ENCODE peak calls at places on chromosomes 2 and 18, in seven cellular contexts. Z is GM12892, V is K562, D is HepG2, U is GM23338, L is prostate gland, P is spleen. T is an unnamed sample.

GRCh38 chr2:78020500-78020899 is 498.3 kb upstream of the LRRTM4 start:
- DNase-seq in L (no peak), U (no peak), Z (no peak), P (no peak), D (no peak), V (no peak), T (no peak)

GRCh38 chr2:193895226-193895625 is 1700.5 kb upstream of the TMEFF2 start:
- DNase-seq in Z (no peak), L (no peak), V (no peak), P (no peak), D (no peak), U (no peak), T (no peak)

GRCh38 chr2:189631849-189632248 is 29.4 kb upstream of the ASNSD1 start:
- DNase-seq in Z (no peak), L (no peak), D (no peak), P (no peak), V (no peak), U (no peak), T (no peak)

GRCh38 chr2:181174880-181175590 is 194.6 kb downstream of the UBE2E3 start:
- DNase-seq in V (no peak), Z (no peak), U (no peak), L (no peak), P (no peak), D (no peak), T (no peak)

GRCh38 chr2:159684796-159685195 is 27.5 kb upstream of the MARCHF7 start:
- DNase-seq in V (no peak), L (no peak), D (no peak), Z (no peak), P (no peak), U (no peak), T (no peak)

GRCh38 chr2:155033652-155034051 is 335.2 kb downstream of the KCNJ3 start:
- DNase-seq in P (no peak), V (no peak), L (no peak), D (no peak), U (no peak), Z (no peak), T (no peak)

GRCh38 chr18:25453556-25454269 is 101.7 kb upstream of the ZNF521 start:
- DNase-seq in Z (no peak), L (no peak), P (no peak), D (no peak), U (no peak), V (no peak), T (no peak)

GRCh38 chr2:144378551-144378950 is 141.4 kb downstream of the ZEB2 start:
- DNase-seq in V (no peak), U (no peak), D (no peak), L (no peak), P (no peak), Z (no peak), T (no peak)

GRCh38 chr2:16663121-16663905 is 2.3 kb downstream of the CYRIA start:
- DNase-seq in Z (no peak), V (no peak), L (no peak), D (no peak), P (no peak), U (no peak), T (no peak)

GRCh38 chr2:112814278-112814677 is 22.3 kb downstream of the IL1B start:
- DNase-seq in U (peak), L (peak), V (no peak), D (peak), Z (no peak), P (no peak), T (no peak)

GRCh38 chr18:3151379-3152264 is 68.1 kb downstream of the MYOM1 start:
- DNase-seq in Z (peak), L (no peak), V (peak), D (peak), P (no peak), U (peak), T (no peak)

GRCh38 chr18:75208836-75209128 is 157 bp downstream of the PTGR3 start:
- DNase-seq in D (no peak), V (no peak), U (no peak), Z (no peak), P (peak), L (no peak), T (peak)

DNA sequence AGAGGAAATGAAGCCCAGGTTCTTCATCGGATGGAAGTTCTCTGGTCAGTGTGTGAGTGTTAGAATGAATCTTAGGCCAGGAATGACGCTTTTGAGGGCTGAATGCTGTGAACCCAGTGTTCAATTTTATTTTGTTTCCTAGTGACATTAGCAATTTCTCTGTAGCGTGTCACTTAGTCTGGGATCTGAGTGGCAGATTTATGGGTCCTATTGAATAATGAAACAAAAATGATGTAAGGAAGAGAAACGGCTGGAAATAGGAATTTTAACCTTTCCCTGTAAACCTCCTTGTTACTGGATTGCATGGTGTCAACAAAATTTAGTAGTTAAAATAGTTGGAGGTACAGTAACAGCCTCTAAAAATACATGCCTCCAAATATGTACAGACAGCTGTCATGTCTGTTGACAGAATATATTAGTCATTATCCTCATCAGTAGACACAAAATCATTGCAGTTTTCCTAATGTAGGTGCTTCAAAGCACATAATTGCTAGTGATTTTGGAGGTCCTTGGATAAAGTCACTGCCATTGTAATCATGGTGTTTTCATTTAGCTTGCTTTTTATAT is 223.8 kb upstream of the SPRED2 start:
- DNase-seq in Z (no peak), D (no peak), U (no peak), P (no peak), L (no peak), V (no peak), T (no peak)
- TF ChIP-seq POLR2AphosphoS5 in Z (no peak), D (no peak), U (no peak), P (no peak), L (no peak), V (no peak), T (no peak)

GRCh38 chr18:58316943-58317342 is 272.9 kb downstream of the NEDD4L start:
- DNase-seq in D (no peak), L (no peak), P (no peak), Z (no peak), U (no peak), V (no peak), T (no peak)
- TF ChIP-seq POLR2AphosphoS5 in D (no peak), L (peak), P (no peak), Z (no peak), U (no peak), V (no peak), T (no peak)

DNA sequence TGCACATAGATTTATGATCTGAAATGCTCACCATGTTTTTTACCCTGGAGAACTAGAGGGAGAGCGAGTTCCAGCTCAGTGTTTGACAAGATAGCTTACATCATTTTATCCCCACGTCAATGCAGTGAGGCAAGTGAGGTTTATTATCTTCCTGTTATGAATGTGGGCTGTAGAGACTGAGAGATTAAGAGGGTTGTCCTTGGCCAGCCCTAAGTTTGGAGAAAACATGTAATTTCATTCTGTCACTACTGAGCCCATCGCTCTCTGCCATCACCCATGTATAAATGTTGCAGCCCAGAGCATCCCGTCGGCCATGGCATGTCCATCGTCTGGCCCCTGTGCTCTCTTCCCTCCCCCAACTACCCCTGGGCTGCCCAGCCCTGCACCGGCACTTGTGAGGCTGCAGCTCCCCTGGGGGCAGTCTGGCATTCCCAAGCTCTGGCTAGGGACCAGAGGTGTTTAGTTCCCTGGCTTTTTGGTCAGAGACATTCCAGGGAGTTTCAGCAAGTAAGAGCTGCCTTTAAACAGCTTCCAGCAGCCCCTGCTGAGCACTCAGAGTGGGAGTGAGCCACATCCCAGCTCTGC is 136.7 kb downstream of the ANTXR1 start:
- DNase-seq in L (no peak), Z (no peak), V (no peak), P (no peak), D (no peak), U (peak), T (peak)
- TF ChIP-seq POLR2AphosphoS5 in L (no peak), Z (no peak), V (no peak), P (no peak), D (no peak), U (no peak), T (no peak)

GRCh38 chr2:20625920-20626697 is 24.8 kb downstream of the HS1BP3 start:
- DNase-seq in P (peak), D (no peak), V (no peak), U (no peak), L (no peak), Z (no peak), T (no peak)
- TF ChIP-seq POLR2AphosphoS5 in P (no peak), D (no peak), V (no peak), U (no peak), L (no peak), Z (no peak), T (no peak)

DNA sequence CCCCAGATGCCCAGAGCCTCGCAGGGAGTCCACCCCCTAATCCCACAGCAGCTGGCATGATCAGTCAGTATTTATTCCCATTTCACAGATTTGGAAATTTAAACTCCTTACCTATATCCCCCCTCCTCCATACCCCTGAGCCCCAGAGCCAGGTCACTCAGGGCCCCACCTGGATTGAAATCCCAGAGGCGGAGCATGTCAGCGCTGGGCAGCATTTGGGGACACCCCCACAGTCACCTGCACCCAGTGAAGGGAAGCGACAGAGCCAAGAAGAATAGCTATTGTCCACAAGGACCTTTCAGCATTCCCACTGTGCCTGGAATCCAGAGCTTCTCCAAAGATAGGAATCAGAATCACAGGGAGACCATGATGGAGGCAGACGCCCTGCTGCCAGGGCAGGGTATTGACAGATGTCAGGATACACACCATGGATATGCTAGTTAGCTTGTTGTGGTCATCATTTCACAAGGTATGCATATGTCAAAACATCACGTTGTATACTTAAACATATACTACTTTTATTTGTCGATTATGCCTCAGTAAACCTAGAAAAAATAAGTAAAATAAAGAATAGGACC is 968 bp upstream of the ASTL start:
- DNase-seq in Z (no peak), L (no peak), P (peak), D (no peak), U (peak), V (no peak), T (no peak)
- TF ChIP-seq POLR2AphosphoS5 in Z (peak), L (no peak), P (peak), D (no peak), U (no peak), V (no peak), T (no peak)

DNA sequence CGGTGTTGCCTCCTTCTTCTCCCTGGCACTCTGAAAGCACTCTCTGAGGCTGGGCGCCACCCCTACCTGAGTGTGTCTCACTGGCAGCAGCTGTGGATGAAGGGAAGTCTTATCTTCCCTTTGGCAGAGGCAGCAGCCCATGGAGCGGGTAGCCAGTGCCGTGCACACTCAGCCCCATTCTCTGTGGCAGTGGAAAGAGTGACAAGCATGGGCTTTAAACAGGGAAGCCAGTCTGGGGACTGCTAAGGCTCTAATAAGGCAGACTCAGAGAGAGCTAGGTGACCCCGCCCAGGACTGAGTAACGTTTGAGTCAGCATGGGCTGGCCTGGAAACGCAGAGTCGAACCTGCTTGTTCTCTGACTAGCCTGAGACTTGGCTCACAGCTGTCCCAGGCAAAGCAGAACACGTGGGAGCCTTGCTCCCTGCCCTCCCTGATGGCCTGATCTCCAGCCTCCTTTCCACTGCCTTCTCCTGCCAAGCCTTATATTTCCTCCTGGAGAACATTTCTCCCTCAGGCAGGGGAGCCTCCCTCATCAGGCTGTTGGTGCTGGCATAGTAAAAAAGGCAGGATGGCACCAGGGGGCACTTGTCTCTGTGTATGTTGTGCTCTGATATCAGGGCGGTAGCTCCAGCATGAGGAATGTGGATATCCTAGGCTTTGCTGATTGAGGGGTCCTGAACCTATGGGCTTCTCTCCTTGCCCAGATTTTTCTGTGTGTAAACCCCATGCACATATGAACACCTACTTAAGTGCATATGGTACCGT is 93.9 kb upstream of the LGALSL start:
- DNase-seq in P (no peak), V (peak), D (peak), Z (peak), L (peak), U (peak), T (peak)
- TF ChIP-seq POLR2AphosphoS5 in P (peak), V (no peak), D (no peak), Z (no peak), L (peak), U (no peak), T (no peak)

GRCh38 chr2:81097361-81097760 is 792.8 kb upstream of the LRRTM1 start:
- DNase-seq in V (no peak), D (no peak), L (no peak), P (no peak), U (no peak), Z (no peak), T (no peak)
- TF ChIP-seq POLR2AphosphoS5 in V (no peak), D (no peak), L (no peak), P (no peak), U (no peak), Z (no peak), T (no peak)

GRCh38 chr2:54341656-54342055 is 85.6 kb upstream of the TSPYL6 start:
- DNase-seq in P (no peak), L (no peak), U (peak), Z (no peak), V (no peak), D (no peak), T (no peak)

GRCh38 chr2:54331095-54331835 is 75.2 kb upstream of the TSPYL6 start:
- DNase-seq in D (no peak), L (no peak), P (no peak), U (peak), V (no peak), Z (no peak), T (no peak)

GRCh38 chr2:54332386-54332785 is 76.4 kb upstream of the TSPYL6 start:
- DNase-seq in L (no peak), D (no peak), Z (no peak), V (no peak), P (no peak), U (no peak), T (no peak)

GRCh38 chr2:54336136-54336976 is 80.3 kb upstream of the TSPYL6 start:
- DNase-seq in U (no peak), Z (no peak), D (no peak), L (no peak), P (no peak), V (no peak), T (no peak)

GRCh38 chr2:54336977-54337255 is 80.9 kb upstream of the TSPYL6 start:
- DNase-seq in Z (no peak), L (no peak), P (no peak), U (no peak), D (no peak), V (no peak), T (no peak)
- TF ChIP-seq POLR2AphosphoS5 in Z (no peak), L (no peak), P (no peak), U (no peak), D (no peak), V (no peak), T (no peak)